ENCODE peak calls at places on chromosomes 13 and 19, in six cellular contexts. Q is A549, W is K562, B is endothelial cell of umbilical vein, U is HepG2, K is GM12878. Z is an unnamed sample.

GRCh38 chr19:5339950-5340636 is 519 bp downstream of the PTPRS start:
- DNase-seq in Q (peak), K (no peak), W (peak), B (peak), U (no peak), Z (peak)

GRCh38 chr13:59458908-59459579 is 704.7 kb downstream of the DIAPH3 start:
- DNase-seq in Q (no peak), K (no peak), U (no peak), B (peak), W (no peak), Z (no peak)

GRCh38 chr19:27833031-27833430 is 1379.9 kb downstream of the UQCRFS1 start:
- DNase-seq in K (no peak), W (no peak), B (no peak), U (no peak), Q (no peak), Z (no peak)

GRCh38 chr19:12545267-12545666 is 6.0 kb downstream of the ZNF564 start:
- DNase-seq in Q (no peak), U (peak), K (no peak), W (peak), B (no peak), Z (no peak)

GRCh38 chr13:95023405-95023804 is 277.8 kb downstream of the ABCC4 start:
- DNase-seq in K (no peak), Q (no peak), U (no peak), B (no peak), W (no peak), Z (no peak)

GRCh38 chr13:101941095-101941777 is 460.6 kb downstream of the FGF14 start:
- DNase-seq in W (no peak), B (no peak), U (no peak), K (no peak), Q (no peak), Z (peak)

GRCh38 chr13:90534617-90535340 is 812.7 kb upstream of the MIR17HG start:
- DNase-seq in W (no peak), B (no peak), U (no peak), K (no peak), Q (no peak), Z (no peak)

GRCh38 chr13:95020298-95020987 is 280.8 kb downstream of the ABCC4 start:
- DNase-seq in Q (no peak), K (no peak), W (no peak), B (no peak), U (no peak), Z (no peak)

GRCh38 chr19:45442927-45443461 is 19.3 kb upstream of the ERCC1 start:
- DNase-seq in Q (no peak), U (no peak), W (peak), K (no peak), B (peak), Z (peak)

GRCh38 chr19:36113895-36114762 is 546 bp downstream of the POLR2I start:
- DNase-seq in K (no peak), W (peak), U (no peak), B (peak), Q (peak), Z (no peak)

GRCh38 chr19:4208385-4209094 is 20.8 kb upstream of the EBI3 start:
- DNase-seq in K (no peak), B (no peak), Q (peak), W (peak), U (peak), Z (peak)

GRCh38 chr19:47316513-47316912 is 6.9 kb downstream of the C5AR1 start:
- DNase-seq in B (no peak), Q (no peak), W (no peak), K (no peak), U (no peak), Z (no peak)

GRCh38 chr13:69950160-69950559 is 157.5 kb upstream of the ATXN8OS start:
- DNase-seq in U (no peak), Q (no peak), K (no peak), W (no peak), B (no peak), Z (no peak)

GRCh38 chr19:4415352-4415751 is 12.9 kb downstream of the CHAF1A start:
- DNase-seq in K (no peak), Q (no peak), U (no peak), W (no peak), B (no peak), Z (no peak)

GRCh38 chr13:32040052-32040642 is 8.6 kb downstream of the FRY start:
- DNase-seq in U (no peak), Q (no peak), K (no peak), B (no peak), W (no peak), Z (no peak)

GRCh38 chr19:55526216-55527196 is 10.4 kb downstream of the SBK2 start:
- DNase-seq in K (no peak), Q (peak), W (no peak), B (peak), U (peak), Z (no peak)

GRCh38 chr13:112447761-112448603 is 71.8 kb downstream of the SPACA7 start:
- DNase-seq in K (no peak), Q (no peak), W (no peak), B (no peak), U (no peak), Z (no peak)

GRCh38 chr13:29537736-29538624 is 57.5 kb downstream of the SLC7A1 start:
- DNase-seq in U (no peak), Q (no peak), W (no peak), K (no peak), B (peak), Z (no peak)

GRCh38 chr13:25872871-25873607 is 178.8 kb downstream of the SHISA2 start:
- DNase-seq in K (no peak), U (no peak), B (no peak), W (peak), Q (no peak), Z (peak)

GRCh38 chr13:110412132-110412912 is 105.2 kb downstream of the COL4A2 start:
- DNase-seq in Q (peak), W (peak), B (peak), U (peak), K (peak), Z (peak)

GRCh38 chr13:111460548-111461444 is 140.4 kb downstream of the TEX29 start:
- DNase-seq in W (peak), U (peak), K (no peak), B (no peak), Q (peak), Z (peak)

GRCh38 chr19:18161691-18162039 is 8.7 kb downstream of the PIK3R2 start:
- DNase-seq in K (no peak), Q (no peak), U (no peak), B (no peak), W (no peak), Z (no peak)

GRCh38 chr13:43684947-43685725 is 101.6 kb downstream of the ENOX1 start:
- DNase-seq in Q (no peak), K (no peak), B (no peak), W (no peak), U (no peak), Z (no peak)

GRCh38 chr19:50906217-50906616 is 5.0 kb downstream of the KLK4 start:
- DNase-seq in B (no peak), K (no peak), Q (peak), U (peak), W (peak), Z (peak)

GRCh38 chr13:62626771-62627170 is 1211.1 kb upstream of the PCDH20 start:
- DNase-seq in Q (no peak), U (peak), K (no peak), W (no peak), B (no peak), Z (peak)
- TF ChIP-seq CTCF in Q (peak), U (no peak), K (peak), W (no peak), B (no peak), Z (peak)

GRCh38 chr13:63449549-63449948 is 2033.9 kb upstream of the PCDH20 start:
- DNase-seq in W (no peak), Q (no peak), K (no peak), B (peak), U (no peak), Z (no peak)
- TF ChIP-seq MYC in W (no peak), Q (no peak), K (no peak), B (no peak), U (no peak), Z (no peak)

GRCh38 chr19:19626516-19627441 is 1.2 kb downstream of the LPAR2 start:
- DNase-seq in K (no peak), Q (no peak), B (no peak), U (no peak), W (no peak), Z (no peak)
- H3K4me3 ChIP-seq in K (peak), Q (no peak), B (no peak), U (no peak), W (no peak), Z (no peak)

GRCh38 chr13:24694907-24695306 is 14.7 kb downstream of the ATP12A start:
- DNase-seq in U (no peak), Q (no peak), K (no peak), W (no peak), B (no peak), Z (no peak)

GRCh38 chr13:24698686-24699085 is 18.5 kb downstream of the ATP12A start:
- DNase-seq in K (no peak), Q (no peak), B (no peak), W (no peak), U (no peak), Z (no peak)

GRCh38 chr13:24692541-24692940 is 12.3 kb downstream of the ATP12A start:
- DNase-seq in K (no peak), U (no peak), W (no peak), B (no peak), Q (no peak), Z (no peak)

GRCh38 chr13:24691381-24691780 is 11.2 kb downstream of the ATP12A start:
- DNase-seq in U (no peak), K (no peak), Q (no peak), B (no peak), W (no peak), Z (no peak)

GRCh38 chr13:24693862-24694471 is 13.8 kb downstream of the ATP12A start:
- DNase-seq in K (no peak), W (peak), B (peak), Q (peak), U (peak), Z (peak)
- TF ChIP-seq CTCF in K (peak), W (peak), B (peak), Q (peak), U (peak), Z (peak)

Z was measured in NB4.